ENCODE peak calls at places on chromosomes 13 and 19, in ten cellular contexts. L is adrenal gland, Z is sigmoid colon, S is heart left ventricle, V is tibial nerve, C is HCT116, F is A549, R is body of pancreas, E is right lobe of liver, N is transverse colon. O is an unnamed sample.

GRCh38 chr13:33073338-33073737 is 57.1 kb downstream of the KL start:
- DNase-seq in L (no peak), Z (no peak), S (no peak), V (no peak), C (no peak), F (no peak), R (no peak), E (no peak), N (no peak), O (no peak)

GRCh38 chr13:101648766-101649489 is 196.5 kb downstream of the ITGBL1 start:
- DNase-seq in L (no peak), Z (no peak), S (no peak), V (no peak), C (no peak), F (peak), R (no peak), E (no peak), N (no peak), O (no peak)

GRCh38 chr19:47541507-47541906 is 26.6 kb upstream of the NAPA start:
- DNase-seq in L (no peak), Z (no peak), S (no peak), V (no peak), C (no peak), F (no peak), R (no peak), E (no peak), N (no peak), O (no peak)

GRCh38 chr13:51636349-51636890 is 52.2 kb downstream of the WDFY2 start:
- DNase-seq in L (no peak), Z (no peak), S (no peak), V (no peak), C (no peak), F (peak), R (peak), E (no peak), N (no peak), O (no peak)

GRCh38 chr13:20165417-20166257 is 4.8 kb upstream of the GJA3 start:
- DNase-seq in L (no peak), Z (no peak), S (no peak), V (no peak), C (no peak), F (no peak), R (no peak), E (no peak), N (no peak), O (no peak)

GRCh38 chr13:77516342-77516789 is 19.1 kb upstream of the SCEL start:
- DNase-seq in L (no peak), Z (no peak), S (no peak), V (no peak), C (no peak), F (no peak), R (no peak), E (no peak), N (no peak), O (no peak)

GRCh38 chr19:3047307-3048189 is 14.7 kb downstream of the TLE5 start:
- DNase-seq in L (peak), Z (peak), S (peak), V (peak), C (peak), F (peak), R (peak), E (peak), N (peak), O (peak)

GRCh38 chr19:4910594-4911273 is 1.4 kb downstream of the UHRF1 start:
- DNase-seq in L (no peak), Z (no peak), S (no peak), V (peak), C (no peak), F (peak), R (no peak), E (peak), N (peak), O (no peak)

GRCh38 chr13:94382520-94382919 is 97.0 kb downstream of the DCT start:
- DNase-seq in L (no peak), Z (no peak), S (no peak), V (no peak), C (no peak), F (no peak), R (no peak), E (no peak), N (no peak), O (no peak)

GRCh38 chr13:51784097-51784496 is 19.9 kb downstream of the DHRS12 start:
- DNase-seq in L (no peak), Z (no peak), S (no peak), V (no peak), C (no peak), F (no peak), R (peak), E (no peak), N (no peak), O (no peak)

GRCh38 chr13:39451860-39452301 is 151.1 kb downstream of the LHFPL6 start:
- DNase-seq in L (peak), Z (peak), S (peak), V (peak), C (no peak), F (no peak), R (peak), E (peak), N (peak), O (no peak)

GRCh38 chr19:56866563-56866962 is 26.0 kb upstream of the PEG3 start:
- DNase-seq in L (peak), Z (no peak), S (no peak), V (no peak), C (no peak), F (no peak), R (no peak), E (no peak), N (no peak), O (no peak)

GRCh38 chr13:24997367-24997967 is 98.5 kb upstream of the PABPC3 start:
- DNase-seq in L (no peak), Z (no peak), S (no peak), V (peak), C (no peak), F (peak), R (no peak), E (no peak), N (no peak), O (peak)

GRCh38 chr19:19866599-19867248 is 1.0 kb downstream of the ZNF253 start:
- DNase-seq in L (peak), Z (no peak), S (no peak), V (no peak), C (no peak), F (no peak), R (no peak), E (no peak), N (peak), O (peak)

GRCh38 chr19:37691881-37692504 is 27.6 kb downstream of the ZNF607 start:
- DNase-seq in L (peak), Z (peak), S (peak), V (peak), C (no peak), F (no peak), R (peak), E (peak), N (peak), O (peak)
- TF ChIP-seq POLR2A in L (no peak), Z (peak), S (peak), V (no peak), C (no peak), F (no peak), R (no peak), E (no peak), N (peak), O (no peak)

DNA sequence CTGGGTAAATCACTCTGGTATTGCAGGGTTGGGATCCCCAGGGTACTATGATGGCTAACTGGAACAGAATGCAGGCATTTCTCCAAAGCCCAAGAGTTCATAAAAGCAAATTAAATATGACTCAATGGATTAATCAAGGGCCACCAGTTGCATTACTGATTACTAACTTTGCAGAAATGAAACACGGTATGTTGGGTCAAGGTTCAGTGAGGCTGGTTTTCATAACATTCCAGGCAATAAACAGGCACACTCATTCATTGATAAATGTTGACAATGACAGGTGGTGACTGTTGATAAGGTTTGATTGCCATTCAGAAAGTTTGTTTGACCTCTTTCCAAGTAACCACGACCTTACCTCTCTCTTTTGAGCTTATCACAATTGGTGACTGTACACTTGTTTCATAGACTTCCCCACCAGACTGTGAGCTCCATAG is 506 bp upstream of the AP1M1 start:
- DNase-seq in L (no peak), Z (no peak), S (no peak), V (peak), C (no peak), F (no peak), R (no peak), E (no peak), N (no peak), O (no peak)
- TF ChIP-seq POLR2A in L (no peak), Z (no peak), S (no peak), V (no peak), C (no peak), F (no peak), R (no peak), E (no peak), N (no peak), O (no peak)

GRCh38 chr19:49057636-49058234 is at the start of gene CGB7:
- DNase-seq in L (peak), Z (peak), S (peak), V (peak), C (no peak), F (peak), R (peak), E (peak), N (peak), O (no peak)
- TF ChIP-seq POLR2A in L (no peak), Z (no peak), S (no peak), V (no peak), C (no peak), F (no peak), R (no peak), E (no peak), N (no peak), O (no peak)

GRCh38 chr19:5996102-5996501 is 18.2 kb upstream of the RANBP3 start:
- DNase-seq in L (no peak), Z (no peak), S (no peak), V (no peak), C (no peak), F (no peak), R (no peak), E (no peak), N (no peak), O (no peak)

GRCh38 chr19:5995606-5996005 is 17.7 kb upstream of the RANBP3 start:
- DNase-seq in L (no peak), Z (no peak), S (no peak), V (no peak), C (no peak), F (no peak), R (no peak), E (no peak), N (no peak), O (no peak)

GRCh38 chr19:5994407-5995165 is 16.6 kb upstream of the RANBP3 start:
- DNase-seq in L (no peak), Z (no peak), S (no peak), V (no peak), C (no peak), F (no peak), R (no peak), E (no peak), N (no peak), O (no peak)

GRCh38 chr19:5992756-5993155 is 14.8 kb upstream of the RANBP3 start:
- DNase-seq in L (no peak), Z (no peak), S (no peak), V (no peak), C (no peak), F (no peak), R (no peak), E (no peak), N (no peak), O (no peak)

DNA sequence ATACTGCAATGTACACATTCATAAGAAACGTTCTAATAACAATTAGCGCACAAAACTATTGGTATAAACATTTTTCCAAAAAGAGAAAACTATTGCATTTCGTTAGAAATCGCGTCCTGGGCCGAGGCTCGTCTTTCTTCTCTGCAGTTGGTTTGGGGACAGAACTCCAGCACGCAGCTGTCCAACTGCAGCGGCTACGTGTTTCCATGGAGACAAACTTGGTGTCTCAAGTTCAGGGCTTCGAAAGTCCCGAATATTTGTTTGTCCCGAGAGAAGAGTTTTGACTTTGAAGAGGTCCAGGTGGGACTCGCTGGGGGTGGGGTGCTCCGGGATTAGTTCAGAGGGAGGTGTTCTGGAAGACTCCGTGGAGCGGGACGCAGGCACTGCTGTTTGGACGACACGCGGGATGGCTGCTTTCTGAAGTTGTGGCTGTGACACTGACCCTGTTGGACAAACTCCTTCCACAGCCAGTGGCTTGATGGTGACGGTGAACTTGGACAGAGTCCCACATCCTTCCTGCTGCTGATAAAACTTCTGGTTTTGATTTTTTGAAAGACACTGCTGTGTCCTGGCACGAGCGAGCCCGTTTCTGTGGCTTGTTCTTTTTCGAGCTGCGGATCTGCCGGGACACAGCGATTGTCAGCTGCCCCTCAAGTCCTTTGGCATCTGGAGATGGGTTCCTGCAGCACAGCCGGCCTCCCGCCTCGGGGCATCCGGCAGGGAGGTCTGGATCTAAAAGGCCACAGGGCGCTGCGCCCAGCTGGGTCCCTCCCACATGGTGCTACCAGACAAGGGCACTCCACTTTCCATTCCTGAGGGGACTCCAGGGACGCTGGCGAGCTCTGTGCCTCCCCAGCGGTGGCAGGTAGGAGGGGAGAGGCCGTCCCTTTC is 15.8 kb upstream of the RANBP3 start:
- DNase-seq in L (peak), Z (peak), S (peak), V (no peak), C (no peak), F (no peak), R (no peak), E (no peak), N (no peak), O (no peak)
- TF ChIP-seq POLR2A in L (no peak), Z (no peak), S (no peak), V (no peak), C (no peak), F (no peak), R (no peak), E (no peak), N (no peak), O (no peak)

GRCh38 chr19:41939861-41940442 is 11.7 kb upstream of the ERFL start:
- DNase-seq in L (no peak), Z (no peak), S (no peak), V (no peak), C (no peak), F (no peak), R (no peak), E (no peak), N (peak), O (no peak)
- TF ChIP-seq POLR2A in L (no peak), Z (no peak), S (no peak), V (no peak), C (no peak), F (no peak), R (no peak), E (no peak), N (no peak), O (no peak)

DNA sequence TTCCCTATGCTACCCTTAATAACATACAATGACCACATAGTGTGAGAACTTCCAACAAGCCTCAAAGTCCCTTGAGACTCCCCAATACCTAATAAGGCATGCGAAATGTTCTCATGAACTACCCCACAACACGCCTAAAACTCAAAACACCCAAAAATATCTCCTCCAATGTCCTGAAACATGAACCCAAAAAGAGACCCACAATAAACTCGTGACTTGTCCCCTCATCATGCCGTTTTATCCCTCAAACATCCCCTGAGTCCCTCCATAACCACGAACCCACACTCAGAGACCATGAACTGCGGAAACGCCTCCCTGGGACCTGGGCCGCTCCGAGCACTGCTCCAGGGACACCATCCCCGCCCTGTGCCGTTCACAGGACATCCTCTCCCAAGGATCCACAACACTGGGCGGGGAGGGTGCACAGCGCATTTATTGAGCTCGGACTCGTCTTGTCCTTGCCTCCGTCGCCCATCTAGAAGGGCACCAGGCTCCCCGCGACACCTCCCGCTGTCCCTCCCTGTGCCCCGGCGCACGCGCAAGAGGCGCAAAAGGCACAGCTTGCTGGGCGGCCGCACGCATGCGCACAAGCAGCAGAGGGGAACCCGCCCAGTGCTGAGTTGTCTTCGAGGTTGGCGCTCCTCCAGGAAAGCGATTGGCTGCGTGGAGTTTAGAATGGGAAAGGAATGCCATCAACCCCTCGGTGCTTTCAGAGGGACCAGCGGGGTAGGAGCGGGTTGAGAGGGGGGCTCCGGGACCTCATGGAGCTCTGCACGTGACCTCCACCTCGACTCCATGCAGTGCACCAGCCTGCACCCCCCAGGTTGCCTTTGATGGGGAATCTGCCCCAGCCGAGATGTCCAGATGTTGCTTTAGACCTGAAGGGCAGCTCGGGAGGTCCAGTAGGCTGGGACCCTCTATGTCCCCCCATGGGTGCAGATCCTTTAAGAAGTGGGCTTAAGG is 8.8 kb downstream of the FXYD3 start:
- DNase-seq in L (peak), Z (peak), S (peak), V (peak), C (peak), F (peak), R (peak), E (peak), N (peak), O (peak)
- TF ChIP-seq POLR2A in L (peak), Z (peak), S (peak), V (peak), C (peak), F (peak), R (no peak), E (peak), N (peak), O (peak)

O was measured in erythroblast.